ENCODE peak calls at places on chromosomes 3 and 15, in four cellular contexts. T, U, G and P are unnamed samples.

GRCh38 chr3:11305509-11305908 is 33.3 kb downstream of the ATG7 start:
- DNase-seq in T (no peak), U (no peak), G (no peak), P (no peak)

GRCh38 chr3:179882322-179882721 is 154.4 kb downstream of the PEX5L start:
- DNase-seq in T (no peak), U (no peak), G (peak), P (peak)

GRCh38 chr3:39096775-39097174 is 10.7 kb downstream of the GORASP1 start:
- DNase-seq in T (peak), G (peak), U (peak), P (peak)

GRCh38 chr15:41161336-41161735 is 45.3 kb upstream of the INO80 start:
- DNase-seq in G (no peak), T (peak), U (peak), P (peak)

GRCh38 chr15:101059381-101060341 is 140.5 kb downstream of the LRRK1 start:
- DNase-seq in G (no peak), T (no peak), U (no peak), P (no peak)

GRCh38 chr3:71052725-71053124 is 530.8 kb downstream of the FOXP1 start:
- DNase-seq in U (no peak), T (no peak), G (no peak), P (no peak)

GRCh38 chr3:178669046-178669445 is 132.8 kb downstream of the KCNMB2 start:
- DNase-seq in G (peak), T (peak), U (peak), P (no peak)

GRCh38 chr3:153614563-153614962 is 452.5 kb downstream of the RAP2B start:
- DNase-seq in T (peak), U (peak), G (no peak), P (peak)

GRCh38 chr3:62500556-62501294 is 127.4 kb upstream of the FEZF2 start:
- DNase-seq in T (no peak), G (peak), U (no peak), P (no peak)

GRCh38 chr3:177491301-177492031 is 294.2 kb upstream of the TBL1XR1 start:
- DNase-seq in T (peak), G (no peak), U (peak), P (peak)

GRCh38 chr3:58375209-58375608 is 42.5 kb downstream of the PXK start:
- DNase-seq in T (no peak), U (no peak), G (no peak), P (no peak)

GRCh38 chr3:126419886-126420786 is 25.4 kb downstream of the CFAP100 start:
- DNase-seq in U (no peak), T (no peak), G (peak), P (no peak)

GRCh38 chr3:50396502-50396901 is 37.2 kb upstream of the TMEM115 start:
- DNase-seq in U (no peak), G (no peak), T (no peak), P (no peak)

GRCh38 chr3:161332792-161333191 is 38.5 kb downstream of the SPTSSB start:
- DNase-seq in T (no peak), U (no peak), G (no peak), P (no peak)

GRCh38 chr3:24687646-24688045 is 193.0 kb upstream of the THRB start:
- DNase-seq in G (no peak), U (no peak), T (no peak), P (peak)

GRCh38 chr15:28289694-28290463 is 32.1 kb downstream of the HERC2 start:
- DNase-seq in T (no peak), U (no peak), G (no peak), P (no peak)

GRCh38 chr15:70187331-70187730 is 89.6 kb upstream of the TLE3 start:
- DNase-seq in U (no peak), G (no peak), T (no peak), P (no peak)

GRCh38 chr15:66730168-66731014 is 28.4 kb downstream of the SMAD6 start:
- DNase-seq in T (peak), G (no peak), U (no peak), P (peak)

GRCh38 chr15:69593981-69594966 is 141.7 kb downstream of the RPLP1 start:
- DNase-seq in T (peak), U (peak), G (no peak), P (peak)

GRCh38 chr15:66212471-66212870 is 41.1 kb downstream of the MEGF11 start:
- DNase-seq in U (no peak), G (no peak), T (no peak), P (no peak)

GRCh38 chr3:187705164-187705563 is 2.8 kb upstream of the RTP2 start:
- DNase-seq in U (no peak), G (no peak), T (no peak), P (peak)

GRCh38 chr15:71396536-71397125 is 281.4 kb downstream of the THSD4 start:
- DNase-seq in U (no peak), T (no peak), G (no peak), P (no peak)

GRCh38 chr3:133213942-133214341 is 175.8 kb downstream of the TMEM108 start:
- DNase-seq in T (no peak), G (no peak), U (peak), P (no peak)

GRCh38 chr3:111246967-111247760 is 175.5 kb downstream of the NECTIN3 start:
- DNase-seq in U (peak), T (peak), G (no peak), P (peak)

GRCh38 chr15:66800584-66801235 is 98.7 kb downstream of the SMAD6 start:
- DNase-seq in G (no peak), T (peak), U (no peak), P (peak)

GRCh38 chr3:172203522-172204258 is 164.3 kb downstream of the FNDC3B start:
- DNase-seq in T (peak), U (peak), G (no peak), P (peak)

GRCh38 chr3:172201990-172202318 is 162.6 kb downstream of the FNDC3B start:
- DNase-seq in U (peak), G (no peak), T (peak), P (peak)

GRCh38 chr3:172199850-172200369 is 160.5 kb downstream of the FNDC3B start:
- DNase-seq in T (no peak), G (no peak), U (no peak), P (no peak)

GRCh38 chr3:172202797-172203196 is 163.4 kb downstream of the FNDC3B start:
- DNase-seq in T (no peak), G (no peak), U (no peak), P (peak)

DNA sequence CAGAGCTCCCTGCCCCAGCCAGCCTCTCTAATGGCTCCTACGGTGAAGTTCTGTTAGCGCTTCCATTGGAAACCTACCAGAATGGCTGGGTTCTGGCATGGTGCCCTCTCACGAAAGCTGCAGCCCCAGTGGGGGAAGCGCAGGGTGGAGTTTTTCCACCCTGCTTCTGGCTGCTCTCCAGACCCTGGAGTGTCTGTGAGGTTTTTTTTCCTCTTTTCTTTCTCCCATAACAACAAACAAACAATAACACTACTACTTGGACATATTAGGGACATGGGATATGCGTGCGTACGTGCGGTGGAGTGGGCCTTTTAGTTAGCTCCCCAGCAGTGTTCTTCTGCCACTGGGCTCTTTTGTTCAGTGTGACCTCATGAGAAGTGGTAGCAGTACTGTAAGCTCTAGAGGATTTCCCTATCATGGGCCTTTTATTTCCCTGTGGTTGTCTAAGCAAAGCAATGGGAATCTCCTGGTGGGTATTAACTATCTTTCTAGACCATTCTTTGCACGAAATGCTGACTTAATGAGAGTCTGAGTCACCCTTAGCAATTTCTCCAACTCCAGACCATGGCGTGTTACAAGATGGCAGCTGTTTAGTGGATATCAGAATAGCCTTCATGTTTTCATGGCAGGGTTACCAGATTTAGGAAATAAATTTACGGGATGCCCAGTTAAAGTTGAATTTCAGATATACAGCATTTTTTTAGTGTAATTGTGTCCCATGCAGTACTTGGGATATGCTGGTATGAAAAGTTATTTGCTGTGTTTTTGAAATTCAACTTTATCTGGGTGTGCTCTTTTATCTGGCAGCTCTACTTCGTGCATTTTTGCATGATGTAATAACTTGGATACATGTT is 162.0 kb downstream of the FNDC3B start:
- DNase-seq in G (no peak), U (peak), T (peak), P (peak)
- H3K4me3 ChIP-seq in G (no peak), U (no peak), T (no peak), P (peak)

DNA sequence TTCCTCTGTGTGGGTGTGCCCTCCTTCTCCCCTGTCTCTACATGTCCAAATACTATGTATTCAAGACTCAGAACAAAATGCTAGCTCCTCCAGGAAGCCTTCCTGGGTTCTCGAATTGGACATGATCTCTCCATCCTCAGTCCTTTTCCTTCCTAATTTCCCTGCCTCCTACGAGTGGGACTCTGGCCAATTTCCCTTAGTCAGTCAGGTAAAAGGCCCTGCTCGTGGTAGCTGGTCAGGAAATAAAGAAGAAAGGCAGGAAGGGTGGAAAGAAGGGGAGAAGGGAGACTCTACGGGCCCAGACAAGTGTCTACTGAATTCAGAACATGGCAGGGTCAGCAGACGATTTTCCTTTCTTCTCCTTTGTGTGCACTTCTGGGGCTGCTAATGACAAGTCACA is 79.6 kb downstream of the BDH1 start:
- DNase-seq in T (no peak), G (no peak), U (no peak), P (no peak)
- H3K4me3 ChIP-seq in T (no peak), G (no peak), U (no peak), P (no peak)

GRCh38 chr3:64717411-64717810 is 29.6 kb upstream of the ADAMTS9 start:
- DNase-seq in G (no peak), T (no peak), U (no peak), P (no peak)

GRCh38 chr3:64716110-64716509 is 28.3 kb upstream of the ADAMTS9 start:
- DNase-seq in T (no peak), G (no peak), U (no peak), P (no peak)

GRCh38 chr3:64717872-64718613 is 30.2 kb upstream of the ADAMTS9 start:
- DNase-seq in T (no peak), U (peak), G (peak), P (peak)

DNA sequence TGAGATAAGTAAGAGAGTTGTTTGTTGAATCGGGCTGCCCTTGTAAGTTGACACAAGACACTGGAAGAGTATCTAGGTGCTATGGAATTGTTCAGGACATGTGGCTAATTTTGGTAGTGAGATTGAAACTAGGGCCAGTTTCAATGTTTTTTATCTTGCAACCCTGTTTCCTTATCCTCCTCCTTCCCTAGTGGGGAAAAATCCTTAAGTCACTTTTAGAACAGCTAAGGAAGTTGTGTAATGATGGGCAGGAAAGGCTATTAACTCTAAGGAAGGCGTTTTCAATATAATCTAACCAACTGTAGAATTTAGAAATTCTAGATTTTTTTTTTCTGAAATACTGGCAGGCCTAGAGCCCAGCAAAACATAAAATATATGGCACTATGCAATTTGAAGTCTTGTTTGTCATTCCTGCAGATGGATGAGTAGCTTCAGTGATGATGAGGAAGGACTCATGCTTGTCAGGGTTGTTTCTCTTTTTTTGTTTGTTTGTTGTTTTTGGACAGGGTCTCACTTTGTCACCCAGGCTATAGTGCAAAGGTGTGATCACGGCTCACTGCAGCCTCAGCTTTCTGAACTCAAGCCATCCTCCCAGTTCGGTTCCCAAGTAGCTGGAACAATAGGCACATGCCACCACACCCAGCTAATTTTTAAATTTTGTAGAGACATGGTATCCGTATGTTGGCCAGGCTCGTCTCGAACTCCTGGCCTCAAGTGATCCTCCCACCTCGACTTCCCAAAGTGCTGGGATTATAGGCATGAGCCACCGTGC is 27.6 kb upstream of the ADAMTS9 start:
- DNase-seq in G (no peak), U (peak), T (no peak), P (no peak)
- H3K4me3 ChIP-seq in G (no peak), U (no peak), T (no peak), P (no peak)

GRCh38 chr3:36989568-36989967 is 3.4 kb downstream of the EPM2AIP1 start:
- DNase-seq in U (no peak), T (no peak), G (no peak), P (no peak)

GRCh38 chr3:36992806-36993325 is at the start of gene EPM2AIP1:
- DNase-seq in U (no peak), T (no peak), G (peak), P (no peak)

GRCh38 chr3:36989000-36989399 is 3.9 kb downstream of the EPM2AIP1 start:
- DNase-seq in T (no peak), G (no peak), U (no peak), P (no peak)

GRCh38 chr3:36991923-36992805 is 767 bp downstream of the EPM2AIP1 start:
- DNase-seq in U (peak), G (peak), T (peak), P (peak)

DNA sequence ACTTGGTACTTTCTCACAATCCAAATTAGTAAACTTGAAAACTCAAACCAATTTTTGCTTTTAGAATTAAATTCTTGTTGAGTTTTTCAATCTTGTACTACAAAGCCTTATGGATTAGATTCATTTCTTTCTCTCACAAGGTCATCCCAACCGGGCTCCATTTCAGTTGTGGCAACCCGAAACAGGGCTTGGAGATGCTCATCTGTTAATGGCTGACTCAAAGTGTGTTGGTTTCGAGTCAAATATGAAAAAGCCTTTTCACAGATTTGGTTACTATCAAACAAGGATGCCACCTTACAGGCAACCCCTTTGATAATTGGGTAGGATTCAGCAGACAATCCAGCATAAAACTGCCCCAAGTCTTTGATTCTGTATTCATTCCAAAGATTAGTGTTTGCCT is 1.8 kb downstream of the EPM2AIP1 start:
- DNase-seq in U (no peak), T (no peak), G (no peak), P (no peak)
- H3K4me3 ChIP-seq in U (peak), T (peak), G (peak), P (peak)

DNA sequence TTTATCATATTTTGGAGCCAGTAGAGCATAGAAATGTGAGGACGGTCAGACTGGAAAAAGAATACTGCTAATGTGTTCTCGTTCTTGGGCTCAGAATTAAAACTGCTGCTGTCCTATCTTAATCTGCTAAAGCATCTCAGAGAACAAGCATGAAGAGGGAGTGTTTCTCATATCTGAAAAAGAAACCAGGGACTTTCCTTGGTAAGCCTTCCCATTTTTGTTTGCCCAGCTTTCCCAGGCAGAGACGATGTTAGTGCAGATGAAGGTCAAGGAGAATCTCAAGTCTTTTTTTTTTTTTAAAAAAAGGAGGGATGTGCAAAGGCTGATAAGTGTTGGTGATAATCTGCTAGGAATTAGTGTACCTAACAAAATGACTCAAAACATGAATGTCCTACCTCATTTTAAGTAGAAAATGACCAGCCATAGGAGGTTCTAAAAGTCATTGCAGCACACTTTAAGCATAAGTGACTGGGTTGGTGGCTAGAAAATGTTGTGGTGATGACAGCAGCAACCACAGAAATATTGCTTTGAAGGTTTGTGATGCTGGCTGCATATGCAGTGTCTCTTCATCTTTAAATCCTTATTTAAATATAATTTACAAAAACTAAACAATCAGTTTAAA is 55.1 kb downstream of the CMSS1 start:
- DNase-seq in U (peak), G (no peak), T (no peak), P (peak)
- H3K4me3 ChIP-seq in U (no peak), G (no peak), T (peak), P (peak)

DNA sequence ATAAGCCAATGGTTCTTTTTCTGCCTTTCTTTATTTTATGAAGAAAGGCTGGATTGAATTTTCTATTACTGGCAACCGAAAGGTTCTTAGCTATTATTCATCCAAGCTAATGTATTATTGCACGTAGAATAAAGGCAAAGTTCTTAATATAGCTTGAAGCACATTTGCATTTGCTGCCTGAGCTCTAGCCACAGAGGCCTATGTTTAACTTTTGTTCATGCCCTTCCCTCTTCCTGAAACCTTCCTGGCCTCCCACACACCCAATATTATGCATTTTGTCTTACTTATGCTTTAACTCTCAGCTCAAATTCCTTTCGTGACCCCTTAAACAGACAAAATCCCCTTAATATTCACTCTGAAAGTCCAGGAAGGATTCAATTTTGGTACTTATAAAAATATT is 71.0 kb upstream of the ZNF280D start:
- DNase-seq in T (no peak), G (no peak), U (no peak), P (no peak)
- H3K4me3 ChIP-seq in T (no peak), G (no peak), U (no peak), P (no peak)